ENCODE peak calls at places on chromosomes 7 and 10, in ten cellular contexts. A is HFF-Myc, Q is cardiac fibroblast, D is RWPE1, S is AG04450, L is AG04449, Y is progenitor cell of endocrine pancreas, W is endothelial cell, U is AG09319, C is neural crest cell. K is an unnamed sample.

GRCh38 chr7:75866497-75867389 is 12.1 kb upstream of the RHBDD2 start:
- DNase-seq in S (no peak), L (no peak), A (peak), W (peak), C (peak), U (peak), Q (peak), D (peak), Y (peak), K (peak)

GRCh38 chr7:35694161-35694783 is 663 bp downstream of the HERPUD2 start:
- DNase-seq in Q (no peak), L (no peak), D (no peak), C (peak), U (no peak), Y (no peak), W (no peak), A (no peak), S (no peak), K (no peak)

GRCh38 chr7:78578701-78579100 is 780.1 kb downstream of the PHTF2 start:
- DNase-seq in S (no peak), U (no peak), Y (no peak), L (no peak), A (no peak), D (no peak), Q (no peak), C (no peak), W (no peak), K (no peak)

GRCh38 chr7:128940494-128941322 is 3.0 kb downstream of the IRF5 start:
- DNase-seq in L (no peak), C (no peak), S (no peak), U (no peak), W (no peak), Y (no peak), A (no peak), Q (no peak), D (no peak), K (peak)

GRCh38 chr7:155233703-155234492 is 63.8 kb upstream of the INSIG1 start:
- DNase-seq in U (no peak), L (no peak), D (no peak), Y (no peak), C (no peak), Q (no peak), S (no peak), A (peak), W (no peak), K (no peak)

GRCh38 chr10:21467633-21468032 is 57.8 kb downstream of the SKIDA1 start:
- DNase-seq in D (no peak), L (no peak), Q (no peak), A (no peak), U (no peak), S (no peak), Y (no peak), W (no peak), C (no peak), K (no peak)

GRCh38 chr7:64876792-64877713 is 26.0 kb upstream of the ZNF273 start:
- DNase-seq in Q (no peak), S (no peak), U (no peak), Y (no peak), L (no peak), A (no peak), W (peak), C (peak), D (peak), K (peak)

GRCh38 chr7:137975223-137975622 is 26.7 kb downstream of the CREB3L2 start:
- DNase-seq in U (no peak), C (peak), D (no peak), A (no peak), Q (peak), L (no peak), S (no peak), Y (no peak), W (no peak), K (peak)

GRCh38 chr10:125621052-125621451 is 61.9 kb downstream of the TEX36 start:
- DNase-seq in U (no peak), Y (no peak), C (no peak), Q (no peak), S (no peak), A (no peak), D (no peak), W (no peak), L (no peak), K (no peak)

GRCh38 chr7:49670991-49671390 is 102.4 kb upstream of the VWC2 start:
- DNase-seq in W (no peak), U (no peak), S (no peak), L (no peak), D (peak), Y (no peak), C (no peak), A (no peak), Q (no peak), K (no peak)

GRCh38 chr7:137847418-137848050 is 760 bp upstream of the DGKI start:
- DNase-seq in S (no peak), Q (no peak), D (no peak), C (peak), A (no peak), L (no peak), U (no peak), W (peak), Y (no peak), K (no peak)

GRCh38 chr10:110459600-110459999 is 38.1 kb upstream of the DUSP5 start:
- DNase-seq in C (no peak), A (no peak), W (no peak), L (no peak), Q (no peak), S (no peak), Y (no peak), D (no peak), U (no peak), K (no peak)

GRCh38 chr10:106189254-106189653 is 975.3 kb downstream of the SORCS1 start:
- DNase-seq in W (peak), D (peak), S (no peak), L (no peak), C (peak), Y (peak), U (no peak), Q (peak), A (peak), K (no peak)

GRCh38 chr7:390761-391410 is 100.9 kb downstream of the FOXL3 start:
- DNase-seq in U (no peak), A (no peak), W (no peak), L (no peak), Q (no peak), S (no peak), Y (no peak), C (no peak), D (peak), K (peak)

GRCh38 chr10:65793738-65794425 is 1132.0 kb upstream of the LRRTM3 start:
- DNase-seq in S (no peak), L (no peak), D (no peak), U (no peak), Y (no peak), C (no peak), Q (no peak), A (no peak), W (no peak), K (no peak)

GRCh38 chr10:79061441-79062315 is 7.1 kb upstream of the ZMIZ1 start:
- DNase-seq in C (no peak), S (no peak), Y (no peak), U (no peak), A (no peak), Q (no peak), D (no peak), W (no peak), L (no peak), K (peak)

GRCh38 chr7:101605611-101606010 is 23.5 kb downstream of the MYL10 start:
- DNase-seq in Q (no peak), D (no peak), L (no peak), A (no peak), S (no peak), Y (no peak), C (no peak), W (no peak), U (no peak), K (no peak)

GRCh38 chr7:22564511-22565045 is 64.6 kb upstream of the STEAP1B start:
- DNase-seq in A (peak), S (no peak), C (no peak), D (peak), L (no peak), U (no peak), Y (no peak), W (no peak), Q (peak), K (no peak)

GRCh38 chr7:562789-563628 is 43.4 kb upstream of the PDGFA start:
- DNase-seq in Q (no peak), U (no peak), C (no peak), D (no peak), L (no peak), W (no peak), Y (no peak), A (no peak), S (no peak), K (peak)

GRCh38 chr10:93073539-93074136 is at the start of gene CYP26A1:
- DNase-seq in L (no peak), U (no peak), Y (no peak), Q (no peak), D (no peak), C (no peak), W (no peak), S (no peak), A (no peak), K (no peak)

GRCh38 chr7:115630049-115630448 is 400.5 kb downstream of the TFEC start:
- DNase-seq in L (no peak), Q (no peak), W (no peak), U (no peak), Y (no peak), S (no peak), C (no peak), A (no peak), D (no peak), K (no peak)

GRCh38 chr10:11697718-11698527 is 44.3 kb upstream of the ECHDC3 start:
- DNase-seq in A (no peak), Y (no peak), L (no peak), Q (no peak), U (no peak), W (no peak), D (no peak), S (no peak), C (no peak), K (no peak)
- TF ChIP-seq CTCF in A (peak), Y (no peak), L (no peak), Q (no peak), U (no peak), W (no peak), D (no peak), S (no peak), C (no peak), K (no peak)

GRCh38 chr10:43647576-43647975 is 1.1 kb downstream of the ZNF32 start:
- DNase-seq in S (no peak), C (no peak), U (no peak), L (no peak), A (no peak), W (no peak), Q (no peak), D (no peak), Y (no peak), K (no peak)
- TF ChIP-seq CTCF in S (no peak), C (no peak), U (no peak), L (no peak), A (no peak), W (no peak), Q (no peak), D (no peak), Y (no peak), K (no peak)

DNA sequence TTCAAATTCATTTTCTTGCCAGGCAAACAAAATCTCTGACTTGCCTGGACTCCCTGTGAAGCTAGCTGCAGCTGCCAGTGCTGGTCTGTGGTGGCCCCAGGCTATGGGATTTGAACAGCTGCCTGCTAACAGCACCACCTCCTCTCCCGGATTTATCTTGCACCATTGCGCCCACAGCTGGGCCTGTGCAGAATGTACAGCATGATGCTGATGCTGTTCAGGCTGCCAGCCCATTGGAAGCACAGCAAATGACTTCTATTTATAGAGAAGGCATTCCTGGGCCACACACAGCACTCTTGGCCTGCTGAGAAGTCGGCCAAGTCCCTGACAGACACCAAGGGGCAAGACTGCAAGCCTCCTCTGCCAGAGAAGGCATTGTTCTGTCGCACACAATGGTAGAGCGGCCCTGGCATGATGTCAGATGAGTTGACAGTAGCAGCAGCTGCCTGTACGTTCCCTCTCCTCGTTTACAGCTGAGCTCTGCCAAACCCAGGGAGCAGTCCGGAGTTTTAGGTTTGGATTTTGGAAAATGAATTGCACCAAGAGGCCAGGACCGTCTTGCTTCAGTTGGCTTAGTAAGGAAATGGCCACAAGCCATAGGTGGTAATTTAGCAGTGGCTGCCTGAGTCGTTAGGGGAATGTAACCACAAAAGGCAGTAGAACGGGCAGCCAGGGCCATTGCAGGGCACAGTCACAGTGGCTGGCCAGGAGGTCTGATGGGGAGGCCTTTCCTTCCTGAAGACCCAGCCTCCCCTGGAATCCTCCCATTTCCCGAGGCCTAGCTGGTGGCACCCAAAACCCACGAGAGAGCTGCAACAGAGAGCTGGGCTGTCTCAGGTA is 38.5 kb downstream of the MTURN start:
- DNase-seq in Q (peak), S (peak), Y (no peak), L (peak), W (no peak), D (peak), U (peak), C (peak), A (peak), K (peak)
- TF ChIP-seq CTCF in Q (no peak), S (peak), Y (no peak), L (peak), W (no peak), D (peak), U (peak), C (no peak), A (peak), K (peak)

DNA sequence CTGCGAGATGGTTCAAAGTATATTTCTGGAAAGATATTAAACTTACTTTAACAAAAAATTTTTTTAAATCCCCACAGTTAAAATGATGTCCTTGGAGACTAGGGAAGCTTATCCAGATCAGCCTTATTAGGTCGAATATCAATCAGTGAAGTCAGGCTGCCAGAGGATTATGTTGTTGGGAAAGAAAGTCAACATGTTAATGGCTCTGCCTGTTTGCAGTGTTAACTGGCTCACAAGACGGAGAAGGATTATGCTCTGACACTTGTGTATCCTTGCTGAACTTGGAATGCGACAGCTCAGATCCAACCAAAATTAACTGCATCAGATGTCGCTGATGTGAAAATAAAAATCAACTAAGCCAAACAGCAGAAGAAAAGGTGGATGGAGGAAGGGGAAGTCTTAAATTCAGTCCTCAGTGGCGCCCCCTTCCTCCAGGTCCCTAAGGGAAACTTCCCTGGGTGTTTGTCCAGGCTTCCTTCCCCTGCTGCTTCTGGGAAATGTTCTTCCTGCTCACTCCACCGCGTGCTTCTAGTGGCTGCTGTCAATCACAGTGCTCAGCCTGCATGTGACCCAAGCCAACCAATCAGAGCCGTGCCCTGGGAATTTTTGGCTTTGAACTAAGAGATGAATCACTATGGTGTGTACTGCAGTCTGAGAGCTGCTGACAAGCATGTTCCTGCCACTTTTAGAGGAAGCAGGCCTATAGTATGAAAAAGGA is 690.4 kb upstream of the NRP1 start:
- DNase-seq in S (no peak), W (peak), L (no peak), U (no peak), C (no peak), Q (peak), A (no peak), D (peak), Y (no peak), K (no peak)
- TF ChIP-seq CTCF in S (peak), W (no peak), L (no peak), U (no peak), C (peak), Q (no peak), A (peak), D (no peak), Y (peak), K (no peak)

DNA sequence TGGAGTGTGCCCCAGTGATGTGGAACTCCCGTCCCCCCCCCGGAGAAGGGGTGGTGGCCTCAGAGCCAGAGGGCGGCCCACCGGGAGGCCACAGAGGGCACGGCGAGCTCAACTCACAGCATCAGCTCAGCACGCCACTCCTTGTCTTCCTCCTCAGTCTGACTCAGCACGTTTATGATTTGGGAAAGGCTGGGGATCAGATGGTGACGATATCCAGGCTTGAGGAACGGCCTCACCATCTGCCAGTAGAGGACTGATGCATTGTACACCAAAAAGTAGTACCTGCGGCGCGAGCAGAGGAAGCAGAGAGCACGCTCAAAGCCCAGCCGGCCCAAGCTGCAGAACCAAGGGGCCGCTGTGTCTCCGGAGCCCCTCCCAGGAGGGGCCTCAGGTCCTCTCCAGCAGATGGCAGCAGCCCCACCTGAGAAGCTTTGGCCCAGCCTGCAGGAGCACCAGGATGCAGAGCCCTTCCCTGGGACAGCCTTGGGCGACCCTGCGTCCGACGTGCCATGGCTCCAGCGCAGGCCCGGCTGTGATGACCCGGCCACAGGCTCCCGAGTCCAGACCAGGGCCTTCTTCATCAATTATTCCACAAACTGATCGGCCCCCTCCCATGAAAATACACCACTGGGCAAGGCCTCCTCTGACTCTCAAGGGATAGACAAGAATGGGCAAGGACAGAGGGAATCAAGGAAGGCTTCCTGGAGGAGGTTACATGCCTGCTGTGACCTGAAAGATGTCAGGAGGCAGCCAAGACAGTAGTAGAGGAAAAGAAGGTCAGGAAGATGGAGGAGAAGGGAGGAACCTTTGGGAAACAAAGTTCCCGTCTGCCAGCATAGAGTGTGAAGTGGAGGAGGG is 3.7 kb downstream of the CFAP46 start:
- DNase-seq in S (no peak), Q (peak), U (no peak), L (no peak), W (peak), C (no peak), Y (no peak), D (no peak), A (no peak), K (peak)
- TF ChIP-seq CTCF in S (peak), Q (peak), U (peak), L (peak), W (peak), C (peak), Y (peak), D (peak), A (peak), K (no peak)

GRCh38 chr10:88794731-88795130 is 7.8 kb upstream of the LIPM start:
- DNase-seq in C (no peak), L (no peak), Q (peak), W (no peak), S (no peak), U (no peak), Y (no peak), A (no peak), D (no peak), K (no peak)

GRCh38 chr10:88792656-88793055 is 9.9 kb upstream of the LIPM start:
- DNase-seq in W (no peak), L (no peak), D (no peak), Y (no peak), Q (peak), S (no peak), U (no peak), C (no peak), A (no peak), K (no peak)

GRCh38 chr10:88787463-88787862 is 15.1 kb upstream of the LIPM start:
- DNase-seq in C (no peak), L (no peak), D (no peak), Q (no peak), S (no peak), U (no peak), W (no peak), Y (no peak), A (no peak), K (no peak)

GRCh38 chr10:88793747-88794299 is 8.7 kb upstream of the LIPM start:
- DNase-seq in Q (peak), W (no peak), L (no peak), C (no peak), U (no peak), D (peak), Y (no peak), A (no peak), S (no peak), K (no peak)

DNA sequence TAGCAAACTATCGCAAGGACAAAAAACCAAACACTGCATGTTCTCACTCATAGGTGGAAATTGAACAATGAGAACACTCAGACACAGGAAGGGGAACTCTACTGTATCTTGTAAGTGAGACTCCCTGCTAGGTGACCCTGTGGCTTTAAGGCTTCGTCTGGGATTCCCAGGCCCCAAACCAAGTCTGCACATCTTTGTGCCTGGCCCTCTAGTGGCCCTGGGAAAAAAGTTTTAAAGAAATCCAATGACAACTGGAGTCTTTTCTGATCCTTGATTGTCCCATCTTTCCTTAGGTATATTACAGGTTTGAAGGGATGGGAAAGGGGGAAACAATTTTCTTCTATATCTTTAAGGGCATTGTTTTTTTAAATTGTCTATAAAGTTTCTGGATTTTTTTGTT is 10.6 kb upstream of the LIPM start:
- DNase-seq in Y (no peak), S (no peak), U (no peak), Q (no peak), W (peak), D (peak), C (peak), L (no peak), A (no peak), K (no peak)
- TF ChIP-seq CTCF in Y (peak), S (peak), U (peak), Q (peak), W (peak), D (peak), C (peak), L (peak), A (peak), K (peak)

DNA sequence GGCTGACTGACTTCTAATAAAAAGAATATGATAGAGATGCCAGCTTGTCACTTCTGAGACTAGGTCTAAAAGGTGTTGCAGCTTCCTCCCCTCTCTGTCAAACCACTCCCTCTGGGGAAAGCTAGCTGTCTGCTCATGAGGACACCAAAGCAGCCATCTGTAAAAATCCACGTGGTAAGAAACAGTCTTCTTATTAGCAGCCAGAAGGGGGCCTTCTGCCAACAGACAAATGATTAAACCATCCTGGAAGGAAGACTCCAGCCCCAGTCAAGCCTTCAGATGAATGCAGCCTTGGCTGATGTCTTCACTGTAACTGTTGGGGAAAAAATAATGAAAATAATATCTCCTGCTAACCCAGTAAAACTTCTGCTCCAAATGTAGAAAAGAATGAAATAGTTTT is 41.9 kb upstream of the DAGLB start:
- DNase-seq in U (no peak), Q (no peak), C (no peak), D (no peak), S (no peak), Y (no peak), L (no peak), A (no peak), W (no peak), K (no peak)
- TF ChIP-seq CTCF in U (no peak), Q (no peak), C (peak), D (no peak), S (no peak), Y (peak), L (no peak), A (no peak), W (no peak), K (no peak)

K was measured in kidney.